ENCODE peak calls at places on chromosomes 12 and 14, in ten cellular contexts. One of them, this sample, is unnamed.

GRCh38 chr12:2547273-2548044 is 247.3 kb upstream of the FKBP4 start:
- DNase-seq in right lobe of liver: no peak
- DNase-seq in body of pancreas: peak
- DNase-seq in uterus: no peak
- DNase-seq in Peyer's patch: no peak
- DNase-seq in heart left ventricle: no peak
- DNase-seq in psoas muscle: no peak
- DNase-seq in adrenal gland: no peak
- DNase-seq in CD8-positive, alpha-beta T cell: no peak
- DNase-seq in sigmoid colon: peak
- DNase-seq in this sample: no peak

GRCh38 chr12:55830601-55831406 is 1.4 kb upstream of the DNAJC14 start:
- DNase-seq in right lobe of liver: peak
- DNase-seq in sigmoid colon: peak
- DNase-seq in body of pancreas: peak
- DNase-seq in adrenal gland: peak
- DNase-seq in Peyer's patch: peak
- DNase-seq in uterus: peak
- DNase-seq in CD8-positive, alpha-beta T cell: peak
- DNase-seq in heart left ventricle: peak
- DNase-seq in psoas muscle: peak
- DNase-seq in this sample: peak

GRCh38 chr14:24806061-24806678 is 172.2 kb upstream of the GZMB start:
- DNase-seq in psoas muscle: peak
- DNase-seq in sigmoid colon: peak
- DNase-seq in heart left ventricle: peak
- DNase-seq in body of pancreas: peak
- DNase-seq in CD8-positive, alpha-beta T cell: no peak
- DNase-seq in Peyer's patch: peak
- DNase-seq in right lobe of liver: peak
- DNase-seq in uterus: peak
- DNase-seq in adrenal gland: peak
- DNase-seq in this sample: peak

GRCh38 chr14:95482967-95483842 is 33.2 kb downstream of the SYNE3 start:
- DNase-seq in sigmoid colon: peak
- DNase-seq in CD8-positive, alpha-beta T cell: no peak
- DNase-seq in body of pancreas: peak
- DNase-seq in adrenal gland: peak
- DNase-seq in psoas muscle: peak
- DNase-seq in heart left ventricle: peak
- DNase-seq in uterus: peak
- DNase-seq in right lobe of liver: no peak
- DNase-seq in Peyer's patch: peak
- DNase-seq in this sample: peak

GRCh38 chr12:68450947-68451260 is 118.7 kb upstream of the MDM1 start:
- DNase-seq in sigmoid colon: no peak
- DNase-seq in CD8-positive, alpha-beta T cell: no peak
- DNase-seq in uterus: no peak
- DNase-seq in psoas muscle: no peak
- DNase-seq in Peyer's patch: no peak
- DNase-seq in adrenal gland: no peak
- DNase-seq in right lobe of liver: no peak
- DNase-seq in body of pancreas: no peak
- DNase-seq in heart left ventricle: no peak
- DNase-seq in this sample: no peak

GRCh38 chr12:129097451-129097850 is 244.2 kb downstream of the GLT1D1 start:
- DNase-seq in body of pancreas: no peak
- DNase-seq in heart left ventricle: no peak
- DNase-seq in adrenal gland: no peak
- DNase-seq in Peyer's patch: no peak
- DNase-seq in sigmoid colon: no peak
- DNase-seq in psoas muscle: no peak
- DNase-seq in CD8-positive, alpha-beta T cell: no peak
- DNase-seq in right lobe of liver: no peak
- DNase-seq in uterus: no peak
- DNase-seq in this sample: no peak

GRCh38 chr12:119938049-119938667 is 50.9 kb upstream of the BICDL1 start:
- DNase-seq in CD8-positive, alpha-beta T cell: peak
- DNase-seq in sigmoid colon: no peak
- DNase-seq in heart left ventricle: peak
- DNase-seq in Peyer's patch: peak
- DNase-seq in adrenal gland: peak
- DNase-seq in uterus: peak
- DNase-seq in right lobe of liver: no peak
- DNase-seq in psoas muscle: peak
- DNase-seq in body of pancreas: peak
- DNase-seq in this sample: peak

GRCh38 chr14:49879683-49880204 is 13.1 kb upstream of the ARF6 start:
- DNase-seq in CD8-positive, alpha-beta T cell: peak
- DNase-seq in body of pancreas: peak
- DNase-seq in sigmoid colon: no peak
- DNase-seq in uterus: peak
- DNase-seq in heart left ventricle: no peak
- DNase-seq in psoas muscle: peak
- DNase-seq in adrenal gland: peak
- DNase-seq in right lobe of liver: no peak
- DNase-seq in Peyer's patch: peak
- DNase-seq in this sample: no peak

GRCh38 chr14:92938235-92938875 is 15.4 kb downstream of the CHGA start:
- DNase-seq in sigmoid colon: no peak
- DNase-seq in right lobe of liver: no peak
- DNase-seq in body of pancreas: no peak
- DNase-seq in adrenal gland: no peak
- DNase-seq in Peyer's patch: no peak
- DNase-seq in psoas muscle: no peak
- DNase-seq in uterus: no peak
- DNase-seq in heart left ventricle: no peak
- DNase-seq in CD8-positive, alpha-beta T cell: no peak
- DNase-seq in this sample: no peak

GRCh38 chr12:111596985-111597730 is 2.0 kb downstream of the ATXN2 start:
- DNase-seq in sigmoid colon: peak
- DNase-seq in uterus: peak
- DNase-seq in Peyer's patch: peak
- DNase-seq in body of pancreas: peak
- DNase-seq in heart left ventricle: peak
- DNase-seq in CD8-positive, alpha-beta T cell: peak
- DNase-seq in right lobe of liver: peak
- DNase-seq in psoas muscle: peak
- DNase-seq in adrenal gland: peak
- DNase-seq in this sample: peak

GRCh38 chr14:105420976-105421674 is 1.5 kb downstream of the MTA1 start:
- DNase-seq in heart left ventricle: no peak
- DNase-seq in body of pancreas: no peak
- DNase-seq in psoas muscle: no peak
- DNase-seq in CD8-positive, alpha-beta T cell: no peak
- DNase-seq in uterus: no peak
- DNase-seq in right lobe of liver: no peak
- DNase-seq in adrenal gland: no peak
- DNase-seq in sigmoid colon: no peak
- DNase-seq in Peyer's patch: no peak
- DNase-seq in this sample: no peak

GRCh38 chr14:30621354-30621953 is 665 bp upstream of the SCFD1 start:
- DNase-seq in psoas muscle: no peak
- DNase-seq in sigmoid colon: no peak
- DNase-seq in CD8-positive, alpha-beta T cell: no peak
- DNase-seq in uterus: no peak
- DNase-seq in body of pancreas: peak
- DNase-seq in heart left ventricle: no peak
- DNase-seq in adrenal gland: no peak
- DNase-seq in Peyer's patch: peak
- DNase-seq in right lobe of liver: no peak
- DNase-seq in this sample: no peak

GRCh38 chr12:95460105-95460504 is 13.8 kb upstream of the METAP2 start:
- DNase-seq in CD8-positive, alpha-beta T cell: no peak
- DNase-seq in Peyer's patch: no peak
- DNase-seq in right lobe of liver: no peak
- DNase-seq in uterus: no peak
- DNase-seq in body of pancreas: no peak
- DNase-seq in psoas muscle: no peak
- DNase-seq in adrenal gland: no peak
- DNase-seq in heart left ventricle: no peak
- DNase-seq in sigmoid colon: no peak
- DNase-seq in this sample: no peak

GRCh38 chr12:95463019-95463418 is 10.9 kb upstream of the METAP2 start:
- DNase-seq in sigmoid colon: no peak
- DNase-seq in uterus: no peak
- DNase-seq in CD8-positive, alpha-beta T cell: no peak
- DNase-seq in adrenal gland: no peak
- DNase-seq in heart left ventricle: no peak
- DNase-seq in right lobe of liver: no peak
- DNase-seq in psoas muscle: no peak
- DNase-seq in Peyer's patch: no peak
- DNase-seq in body of pancreas: no peak
- DNase-seq in this sample: no peak

GRCh38 chr12:95462081-95462480 is 11.9 kb upstream of the METAP2 start:
- DNase-seq in sigmoid colon: no peak
- DNase-seq in adrenal gland: no peak
- DNase-seq in heart left ventricle: no peak
- DNase-seq in right lobe of liver: no peak
- DNase-seq in body of pancreas: no peak
- DNase-seq in CD8-positive, alpha-beta T cell: no peak
- DNase-seq in Peyer's patch: no peak
- DNase-seq in psoas muscle: no peak
- DNase-seq in uterus: no peak
- DNase-seq in this sample: no peak

GRCh38 chr12:95460901-95461300 is 13.1 kb upstream of the METAP2 start:
- DNase-seq in adrenal gland: no peak
- DNase-seq in heart left ventricle: no peak
- DNase-seq in sigmoid colon: no peak
- DNase-seq in CD8-positive, alpha-beta T cell: no peak
- DNase-seq in uterus: no peak
- DNase-seq in Peyer's patch: no peak
- DNase-seq in psoas muscle: no peak
- DNase-seq in body of pancreas: no peak
- DNase-seq in right lobe of liver: no peak
- DNase-seq in this sample: no peak

GRCh38 chr12:95462551-95462950 is 11.4 kb upstream of the METAP2 start:
- DNase-seq in Peyer's patch: no peak
- DNase-seq in uterus: no peak
- DNase-seq in body of pancreas: no peak
- DNase-seq in psoas muscle: no peak
- DNase-seq in CD8-positive, alpha-beta T cell: no peak
- DNase-seq in right lobe of liver: no peak
- DNase-seq in heart left ventricle: no peak
- DNase-seq in adrenal gland: no peak
- DNase-seq in sigmoid colon: no peak
- DNase-seq in this sample: no peak
- TF ChIP-seq CTCF in Peyer's patch: no peak
- TF ChIP-seq CTCF in uterus: no peak
- TF ChIP-seq CTCF in body of pancreas: no peak
- TF ChIP-seq CTCF in psoas muscle: no peak
- TF ChIP-seq CTCF in CD8-positive, alpha-beta T cell: no peak
- TF ChIP-seq CTCF in right lobe of liver: no peak
- TF ChIP-seq CTCF in heart left ventricle: no peak
- TF ChIP-seq CTCF in adrenal gland: no peak
- TF ChIP-seq CTCF in sigmoid colon: no peak
- TF ChIP-seq CTCF in this sample: no peak

DNA sequence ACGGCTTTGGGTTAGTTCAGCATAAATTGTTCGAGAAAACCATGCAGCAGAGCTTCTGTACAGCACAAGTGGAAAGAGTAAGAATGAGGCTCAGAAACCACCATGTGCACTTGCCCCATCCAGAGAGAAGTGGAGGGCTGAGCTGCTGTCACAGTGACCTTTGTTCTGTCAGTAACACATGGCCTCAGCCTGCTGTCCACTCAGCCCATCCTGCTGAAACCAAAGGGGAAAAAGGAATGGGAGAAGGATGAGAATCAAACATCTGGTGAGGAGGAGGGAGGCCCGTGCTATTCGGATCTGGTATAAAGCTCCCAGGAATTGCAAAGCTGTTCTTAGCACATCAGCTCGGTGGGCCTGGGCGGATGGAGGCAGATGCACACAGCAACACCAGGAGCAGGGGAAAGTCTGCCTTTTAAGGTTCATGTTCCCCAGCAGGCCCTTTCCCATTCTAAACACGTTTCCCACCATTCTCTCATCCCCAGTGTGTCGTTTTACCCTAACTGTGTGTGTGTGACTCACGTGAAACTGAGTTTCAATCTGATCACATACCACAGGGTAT is 36.7 kb downstream of the RTRAF start:
- DNase-seq in CD8-positive, alpha-beta T cell: no peak
- DNase-seq in sigmoid colon: no peak
- DNase-seq in uterus: no peak
- DNase-seq in body of pancreas: no peak
- DNase-seq in heart left ventricle: no peak
- DNase-seq in right lobe of liver: no peak
- DNase-seq in Peyer's patch: no peak
- DNase-seq in adrenal gland: no peak
- DNase-seq in psoas muscle: no peak
- DNase-seq in this sample: no peak
- H3K27ac ChIP-seq in CD8-positive, alpha-beta T cell: no peak
- H3K27ac ChIP-seq in sigmoid colon: peak
- H3K27ac ChIP-seq in uterus: no peak
- H3K27ac ChIP-seq in body of pancreas: no peak
- H3K27ac ChIP-seq in heart left ventricle: peak
- H3K27ac ChIP-seq in right lobe of liver: no peak
- H3K27ac ChIP-seq in Peyer's patch: no peak
- H3K27ac ChIP-seq in adrenal gland: no peak
- H3K27ac ChIP-seq in psoas muscle: no peak
- H3K27ac ChIP-seq in this sample: no peak

DNA sequence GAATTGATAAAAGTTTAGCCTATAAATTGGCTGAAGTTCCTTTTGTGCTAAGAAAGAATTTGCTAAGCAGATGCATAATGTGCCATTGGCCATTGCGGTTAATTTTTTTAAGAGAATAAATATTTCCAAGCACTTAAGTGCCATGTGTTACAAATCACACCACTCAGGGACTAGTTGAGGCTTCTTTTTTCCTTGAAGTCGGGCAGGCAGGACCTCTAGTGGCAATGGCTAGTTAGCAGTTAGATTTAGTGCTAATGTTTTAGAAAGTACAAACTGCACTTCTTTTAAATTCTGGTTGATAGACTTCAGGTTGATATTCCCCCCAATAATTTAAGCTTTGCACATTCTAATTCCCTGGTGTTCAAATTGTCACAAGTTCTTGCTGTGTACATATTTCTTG is 294.3 kb downstream of the APAF1 start:
- DNase-seq in uterus: no peak
- DNase-seq in psoas muscle: no peak
- DNase-seq in Peyer's patch: no peak
- DNase-seq in CD8-positive, alpha-beta T cell: no peak
- DNase-seq in right lobe of liver: no peak
- DNase-seq in heart left ventricle: no peak
- DNase-seq in adrenal gland: no peak
- DNase-seq in sigmoid colon: no peak
- DNase-seq in body of pancreas: peak
- DNase-seq in this sample: no peak
- TF ChIP-seq CTCF in uterus: no peak
- TF ChIP-seq CTCF in psoas muscle: peak
- TF ChIP-seq CTCF in Peyer's patch: no peak
- TF ChIP-seq CTCF in CD8-positive, alpha-beta T cell: no peak
- TF ChIP-seq CTCF in right lobe of liver: peak
- TF ChIP-seq CTCF in heart left ventricle: no peak
- TF ChIP-seq CTCF in adrenal gland: peak
- TF ChIP-seq CTCF in sigmoid colon: no peak
- TF ChIP-seq CTCF in body of pancreas: peak
- TF ChIP-seq CTCF in this sample: no peak

DNA sequence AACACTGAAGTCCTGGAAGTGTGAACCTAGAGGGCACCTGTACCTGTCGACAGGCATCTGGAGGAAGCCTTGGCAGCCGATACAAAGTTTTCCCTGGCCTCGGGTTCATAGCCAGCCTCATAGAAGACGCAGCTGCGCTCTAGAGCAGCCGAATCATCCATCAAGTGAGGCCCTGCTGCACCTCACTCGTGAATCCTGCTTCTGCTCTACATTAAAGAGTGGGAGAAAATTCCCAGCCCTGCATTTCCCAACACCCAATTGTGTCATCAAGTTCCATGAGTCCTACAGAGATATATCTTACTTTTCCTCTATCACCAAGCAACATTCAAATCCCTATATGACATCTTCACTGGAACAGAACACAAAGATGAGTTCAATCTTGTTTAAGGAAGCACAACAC is 139.4 kb downstream of the TTC7B start:
- DNase-seq in heart left ventricle: no peak
- DNase-seq in body of pancreas: no peak
- DNase-seq in Peyer's patch: no peak
- DNase-seq in uterus: peak
- DNase-seq in psoas muscle: no peak
- DNase-seq in CD8-positive, alpha-beta T cell: no peak
- DNase-seq in right lobe of liver: no peak
- DNase-seq in sigmoid colon: peak
- DNase-seq in adrenal gland: no peak
- DNase-seq in this sample: no peak
- H3K27ac ChIP-seq in heart left ventricle: no peak
- H3K27ac ChIP-seq in body of pancreas: no peak
- H3K27ac ChIP-seq in Peyer's patch: no peak
- H3K27ac ChIP-seq in uterus: no peak
- H3K27ac ChIP-seq in psoas muscle: peak
- H3K27ac ChIP-seq in CD8-positive, alpha-beta T cell: no peak
- H3K27ac ChIP-seq in right lobe of liver: no peak
- H3K27ac ChIP-seq in sigmoid colon: peak
- H3K27ac ChIP-seq in adrenal gland: no peak
- H3K27ac ChIP-seq in this sample: peak